ENCODE peak calls at places on chromosomes 11 and 22, in ten cellular contexts. L is foreskin fibroblast, Y is NB4, P is cardiac fibroblast, F is fibroblast of the aortic adventitia, U is neural progenitor cell, K is sigmoid colon, H is Caco-2, W is right atrium auricular region, Q is right lobe of liver. E is an unnamed sample.
A peak's percentile ranks its signal among the peaks of the same experiment; 100 is the strongest.

GRCh38 chr11:118283756-118284350 is 19.8 kb upstream of the MPZL2 start:
- DNase-seq in L (no peak), Y (no peak), P (no peak), F (no peak), U (no peak), K (no peak), H (no peak), W (no peak), Q (no peak), E (no peak)

GRCh38 chr22:24247564-24248344 is 2.9 kb upstream of the GGT5 start:
- DNase-seq in L (peak; percentile 97), Y (peak; percentile 85), P (peak; percentile 98), F (peak; percentile 99), U (peak; percentile 89), K (peak; percentile 98), H (peak; percentile 85), W (peak; percentile 98), Q (peak; percentile 79), E (peak; percentile 77)

GRCh38 chr11:45157247-45158209 is 11.1 kb downstream of the PRDM11 start:
- DNase-seq in L (no peak), Y (no peak), P (no peak), F (no peak), U (no peak), K (peak; percentile 63), H (no peak), W (no peak), Q (no peak), E (no peak)

GRCh38 chr11:17164361-17165246 is 43.2 kb downstream of the PIK3C2A start:
- DNase-seq in L (no peak), Y (peak; percentile 73), P (peak; percentile 44), F (peak; percentile 22), U (no peak), K (no peak), H (no peak), W (no peak), Q (no peak), E (peak; percentile 36)

GRCh38 chr11:62151737-62152102 is 27.9 kb downstream of the INCENP start:
- DNase-seq in L (no peak), Y (no peak), P (no peak), F (no peak), U (no peak), K (no peak), H (no peak), W (no peak), Q (no peak), E (no peak)

GRCh38 chr11:29913352-29913751 is 103.5 kb downstream of the KCNA4 start:
- DNase-seq in L (no peak), Y (no peak), P (no peak), F (no peak), U (no peak), K (no peak), H (no peak), W (no peak), Q (no peak), E (no peak)

GRCh38 chr11:130858215-130858614 is 58.1 kb downstream of the SNX19 start:
- DNase-seq in L (no peak), Y (peak; percentile 27), P (peak; percentile 33), F (no peak), U (no peak), K (no peak), H (no peak), W (no peak), Q (no peak), E (no peak)

GRCh38 chr22:23767673-23768548 is at the start of gene CHCHD10:
- DNase-seq in L (peak; percentile 67), Y (peak; percentile 88), P (peak; percentile 79), F (peak; percentile 64), U (peak; percentile 94), K (peak; percentile 92), H (peak; percentile 89), W (peak; percentile 87), Q (peak; percentile 90), E (peak; percentile 62)

GRCh38 chr22:46259374-46259773 is 3.8 kb downstream of the PKDREJ start:
- DNase-seq in L (no peak), Y (peak; percentile 39), P (no peak), F (no peak), U (no peak), K (no peak), H (no peak), W (no peak), Q (no peak), E (no peak)

GRCh38 chr22:46263208-46263575 is at the start of gene PKDREJ:
- DNase-seq in L (no peak), Y (no peak), P (no peak), F (no peak), U (no peak), K (no peak), H (no peak), W (no peak), Q (no peak), E (no peak)

GRCh38 chr22:46260038-46260437 is 3.1 kb downstream of the PKDREJ start:
- DNase-seq in L (no peak), Y (no peak), P (no peak), F (no peak), U (no peak), K (no peak), H (no peak), W (no peak), Q (no peak), E (no peak)

GRCh38 chr22:46267431-46268279 is at the start of gene TTC38:
- DNase-seq in L (peak; percentile 77), Y (peak; percentile 87), P (peak; percentile 80), F (peak; percentile 72), U (peak; percentile 79), K (peak; percentile 96), H (peak; percentile 90), W (peak; percentile 94), Q (peak; percentile 96), E (peak; percentile 82)

DNA sequence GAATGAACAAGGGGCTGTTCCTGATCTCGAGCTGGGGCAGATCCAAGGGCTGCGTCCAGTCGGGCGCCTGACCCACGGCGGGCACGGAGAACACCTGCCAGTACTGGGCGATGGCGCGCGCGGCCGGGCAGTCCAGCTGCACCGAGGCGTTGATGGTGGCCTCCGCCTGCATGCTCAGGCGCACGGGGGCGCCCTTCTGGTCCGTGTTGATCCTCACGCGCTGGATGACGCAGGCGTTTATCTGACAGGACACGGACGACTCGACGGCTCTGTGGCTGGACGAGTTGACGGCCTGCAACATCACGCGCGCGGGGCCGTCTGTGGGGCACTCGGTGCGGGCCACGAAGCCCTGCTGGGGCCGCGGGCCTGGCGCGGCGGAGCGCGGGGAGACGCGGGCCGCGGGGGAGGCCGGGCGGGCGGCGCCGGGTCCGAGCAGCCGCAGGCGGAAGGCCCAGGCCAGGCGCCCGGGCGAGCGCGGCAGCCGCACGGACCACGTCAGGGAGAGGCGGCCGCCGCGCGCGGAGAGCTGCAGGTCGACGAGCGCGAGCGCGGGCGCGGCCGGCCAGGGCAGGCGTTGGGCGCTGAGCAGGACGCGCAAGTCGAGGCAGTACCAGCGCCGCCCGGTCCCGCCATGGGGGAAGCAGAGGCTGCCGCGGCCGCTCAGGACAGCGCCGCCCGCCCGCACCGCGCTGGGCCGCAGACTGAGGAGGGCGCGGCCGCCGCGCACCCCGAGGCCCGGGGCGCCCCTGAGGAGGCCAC is 515 bp downstream of the PKDREJ start:
- DNase-seq in L (peak; percentile 43), Y (no peak), P (peak; percentile 49), F (peak; percentile 29), U (peak; percentile 74), K (peak; percentile 86), H (no peak), W (peak; percentile 78), Q (peak; percentile 74), E (no peak)
- H3K4me3 ChIP-seq in L (no peak overlapping the region), Y (no peak overlapping the region), P (no peak overlapping the region), F (no peak overlapping the region), U (no peak overlapping the region), K (peak overlapping the region; percentile 49), H (no peak overlapping the region), W (peak overlapping the region; percentile 18), Q (no peak overlapping the region), E (no peak overlapping the region)

GRCh38 chr11:120634706-120635105 is 123.2 kb downstream of the GRIK4 start:
- DNase-seq in L (no peak), Y (no peak), P (no peak), F (no peak), U (no peak), K (no peak), H (no peak), W (no peak), Q (no peak), E (no peak)

GRCh38 chr11:120630100-120630499 is 118.6 kb downstream of the GRIK4 start:
- DNase-seq in L (no peak), Y (no peak), P (no peak), F (no peak), U (no peak), K (no peak), H (no peak), W (no peak), Q (no peak), E (no peak)

GRCh38 chr11:120633630-120634374 is 122.3 kb downstream of the GRIK4 start:
- DNase-seq in L (no peak), Y (peak; percentile 86), P (no peak), F (no peak), U (no peak), K (no peak), H (no peak), W (no peak), Q (no peak), E (no peak)

GRCh38 chr11:120629407-120629806 is 117.9 kb downstream of the GRIK4 start:
- DNase-seq in L (no peak), Y (no peak), P (no peak), F (no peak), U (no peak), K (no peak), H (no peak), W (no peak), Q (no peak), E (no peak)

DNA sequence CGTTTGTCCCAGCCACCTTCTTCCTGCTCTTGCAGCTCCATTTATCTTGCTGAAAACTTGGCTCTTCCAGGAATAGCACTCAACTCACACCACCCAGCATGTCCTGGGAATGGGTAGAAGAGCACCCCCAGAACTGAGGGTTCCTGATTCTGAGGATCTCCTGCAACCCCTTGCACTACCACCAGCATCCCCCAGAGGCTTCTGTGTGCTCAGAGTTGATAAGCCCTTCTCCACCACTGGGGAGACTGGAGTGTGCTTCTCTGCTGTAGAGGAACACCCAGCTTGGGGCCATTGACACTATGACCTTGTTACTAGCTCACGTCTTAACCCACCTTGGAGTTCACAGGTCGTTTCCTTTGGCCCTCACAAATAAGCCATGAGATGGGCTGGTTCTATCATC is 121.0 kb downstream of the GRIK4 start:
- DNase-seq in L (no peak), Y (peak; percentile 63), P (no peak), F (no peak), U (no peak), K (no peak), H (no peak), W (no peak), Q (no peak), E (no peak)
- TF ChIP-seq CTCF in L (no peak), Y (peak; percentile 49), P (no peak), F (no peak), U (peak; percentile 13), K (no peak), H (peak; percentile 59), W (no peak), Q (no peak), E (peak; percentile 21)

GRCh38 chr22:26513852-26514251 is 1.6 kb upstream of the TFIP11 start:
- DNase-seq in L (no peak), Y (no peak), P (no peak), F (no peak), U (no peak), K (no peak), H (no peak), W (no peak), Q (no peak), E (no peak)
- H3K4me3 ChIP-seq in L (peak overlapping the region; percentile 80), Y (peak overlapping the region; percentile 96), P (no peak overlapping the region), F (no peak overlapping the region), U (peak overlapping the region; percentile 90), K (no peak overlapping the region), H (no peak overlapping the region), W (no peak overlapping the region), Q (no peak overlapping the region), E (peak overlapping the region; percentile 95)

GRCh38 chr11:128520206-128520885 is 67.0 kb downstream of the ETS1 start:
- DNase-seq in L (no peak), Y (no peak), P (peak; percentile 54), F (no peak), U (no peak), K (no peak), H (no peak), W (no peak), Q (no peak), E (no peak)
- TF ChIP-seq CTCF in L (no peak), Y (no peak), P (peak; percentile 15), F (peak; percentile 5), U (no peak), K (no peak), H (no peak), W (no peak), Q (no peak), E (no peak)